ENCODE peak calls at places on chromosomes 4 and X, in ten cellular contexts. One of them, this sample, is unnamed.

GRCh38 chr4:109432676-109433075 is 939 bp upstream of the SEC24B start:
- DNase-seq in activated T-helper 1 cell treated with anti-CD3 and anti-CD28 coated beads, Interleukin-12 subunit alpha, Interleukin-12 subunit beta, Interleukin-2, Interleukin-4 antibody, amounts not matched to agents 30 ng/mL and 10 ng/mL and 1 ng/mL, durations not matched to agents 14 hours and 24 hours and 36 hours: no peak
- DNase-seq in breast epithelium: no peak
- DNase-seq in AG09319: peak; percentile 11
- DNase-seq in fibroblast of lung: peak; percentile 83
- DNase-seq in amniotic epithelial cell: peak; percentile 89
- DNase-seq in activated CD4-positive, alpha-beta T cell treated with anti-CD3 and anti-CD28 coated beads, Interleukin-2, amount 50 U/mL, for 24 hours: no peak
- DNase-seq in NCI-H524: no peak
- DNase-seq in OCI-LY7: peak; percentile 11
- DNase-seq in activated naive CD4-positive, alpha-beta T cell treated with anti-CD3 and anti-CD28 coated beads, Interleukin-2, amount 50 U/mL, for 16 hours: no peak
- DNase-seq in this sample: peak; percentile 64

GRCh38 chr4:3389186-3389878 is 52.4 kb upstream of the HGFAC start:
- DNase-seq in activated T-helper 1 cell treated with anti-CD3 and anti-CD28 coated beads, Interleukin-12 subunit alpha, Interleukin-12 subunit beta, Interleukin-2, Interleukin-4 antibody, amounts not matched to agents 30 ng/mL and 10 ng/mL and 1 ng/mL, durations not matched to agents 14 hours and 24 hours and 36 hours: no peak
- DNase-seq in breast epithelium: no peak
- DNase-seq in AG09319: no peak
- DNase-seq in fibroblast of lung: no peak
- DNase-seq in amniotic epithelial cell: no peak
- DNase-seq in activated CD4-positive, alpha-beta T cell treated with anti-CD3 and anti-CD28 coated beads, Interleukin-2, amount 50 U/mL, for 24 hours: no peak
- DNase-seq in NCI-H524: no peak
- DNase-seq in OCI-LY7: no peak
- DNase-seq in activated naive CD4-positive, alpha-beta T cell treated with anti-CD3 and anti-CD28 coated beads, Interleukin-2, amount 50 U/mL, for 16 hours: no peak
- DNase-seq in this sample: no peak

GRCh38 chrX:154731881-154732280 is 19.0 kb downstream of the GAB3 start:
- DNase-seq in activated T-helper 1 cell treated with anti-CD3 and anti-CD28 coated beads, Interleukin-12 subunit alpha, Interleukin-12 subunit beta, Interleukin-2, Interleukin-4 antibody, amounts not matched to agents 30 ng/mL and 10 ng/mL and 1 ng/mL, durations not matched to agents 14 hours and 24 hours and 36 hours: no peak
- DNase-seq in breast epithelium: no peak
- DNase-seq in AG09319: no peak
- DNase-seq in fibroblast of lung: no peak
- DNase-seq in amniotic epithelial cell: peak; percentile 82
- DNase-seq in activated CD4-positive, alpha-beta T cell treated with anti-CD3 and anti-CD28 coated beads, Interleukin-2, amount 50 U/mL, for 24 hours: no peak
- DNase-seq in NCI-H524: no peak
- DNase-seq in OCI-LY7: no peak
- DNase-seq in activated naive CD4-positive, alpha-beta T cell treated with anti-CD3 and anti-CD28 coated beads, Interleukin-2, amount 50 U/mL, for 16 hours: no peak
- DNase-seq in this sample: no peak

GRCh38 chr4:174828845-174829701 is at the start of gene GLRA3:
- DNase-seq in activated T-helper 1 cell treated with anti-CD3 and anti-CD28 coated beads, Interleukin-12 subunit alpha, Interleukin-12 subunit beta, Interleukin-2, Interleukin-4 antibody, amounts not matched to agents 30 ng/mL and 10 ng/mL and 1 ng/mL, durations not matched to agents 14 hours and 24 hours and 36 hours: no peak
- DNase-seq in breast epithelium: peak; percentile 77
- DNase-seq in AG09319: no peak
- DNase-seq in fibroblast of lung: peak; percentile 47
- DNase-seq in amniotic epithelial cell: peak; percentile 46
- DNase-seq in activated CD4-positive, alpha-beta T cell treated with anti-CD3 and anti-CD28 coated beads, Interleukin-2, amount 50 U/mL, for 24 hours: no peak
- DNase-seq in NCI-H524: peak; percentile 84
- DNase-seq in OCI-LY7: peak; percentile 97
- DNase-seq in activated naive CD4-positive, alpha-beta T cell treated with anti-CD3 and anti-CD28 coated beads, Interleukin-2, amount 50 U/mL, for 16 hours: peak; percentile 10
- DNase-seq in this sample: peak; percentile 1

GRCh38 chr4:79421483-79421882 is 13.5 kb upstream of the GK2 start:
- DNase-seq in activated T-helper 1 cell treated with anti-CD3 and anti-CD28 coated beads, Interleukin-12 subunit alpha, Interleukin-12 subunit beta, Interleukin-2, Interleukin-4 antibody, amounts not matched to agents 30 ng/mL and 10 ng/mL and 1 ng/mL, durations not matched to agents 14 hours and 24 hours and 36 hours: no peak
- DNase-seq in breast epithelium: no peak
- DNase-seq in AG09319: no peak
- DNase-seq in fibroblast of lung: no peak
- DNase-seq in amniotic epithelial cell: no peak
- DNase-seq in activated CD4-positive, alpha-beta T cell treated with anti-CD3 and anti-CD28 coated beads, Interleukin-2, amount 50 U/mL, for 24 hours: no peak
- DNase-seq in NCI-H524: no peak
- DNase-seq in OCI-LY7: no peak
- DNase-seq in activated naive CD4-positive, alpha-beta T cell treated with anti-CD3 and anti-CD28 coated beads, Interleukin-2, amount 50 U/mL, for 16 hours: no peak
- DNase-seq in this sample: no peak

GRCh38 chr4:163892417-163892816 is 397.9 kb downstream of the TMA16 start:
- DNase-seq in activated T-helper 1 cell treated with anti-CD3 and anti-CD28 coated beads, Interleukin-12 subunit alpha, Interleukin-12 subunit beta, Interleukin-2, Interleukin-4 antibody, amounts not matched to agents 30 ng/mL and 10 ng/mL and 1 ng/mL, durations not matched to agents 14 hours and 24 hours and 36 hours: no peak
- DNase-seq in breast epithelium: no peak
- DNase-seq in AG09319: no peak
- DNase-seq in fibroblast of lung: no peak
- DNase-seq in amniotic epithelial cell: no peak
- DNase-seq in activated CD4-positive, alpha-beta T cell treated with anti-CD3 and anti-CD28 coated beads, Interleukin-2, amount 50 U/mL, for 24 hours: no peak
- DNase-seq in NCI-H524: no peak
- DNase-seq in OCI-LY7: no peak
- DNase-seq in activated naive CD4-positive, alpha-beta T cell treated with anti-CD3 and anti-CD28 coated beads, Interleukin-2, amount 50 U/mL, for 16 hours: no peak
- DNase-seq in this sample: no peak

GRCh38 chr4:123953556-123953955 is 557.0 kb downstream of the SPRY1 start:
- DNase-seq in activated T-helper 1 cell treated with anti-CD3 and anti-CD28 coated beads, Interleukin-12 subunit alpha, Interleukin-12 subunit beta, Interleukin-2, Interleukin-4 antibody, amounts not matched to agents 30 ng/mL and 10 ng/mL and 1 ng/mL, durations not matched to agents 14 hours and 24 hours and 36 hours: no peak
- DNase-seq in breast epithelium: no peak
- DNase-seq in AG09319: no peak
- DNase-seq in fibroblast of lung: no peak
- DNase-seq in amniotic epithelial cell: no peak
- DNase-seq in activated CD4-positive, alpha-beta T cell treated with anti-CD3 and anti-CD28 coated beads, Interleukin-2, amount 50 U/mL, for 24 hours: no peak
- DNase-seq in NCI-H524: no peak
- DNase-seq in OCI-LY7: no peak
- DNase-seq in activated naive CD4-positive, alpha-beta T cell treated with anti-CD3 and anti-CD28 coated beads, Interleukin-2, amount 50 U/mL, for 16 hours: no peak
- DNase-seq in this sample: no peak

GRCh38 chrX:123803331-123803983 is 56.4 kb upstream of the XIAP start:
- DNase-seq in activated T-helper 1 cell treated with anti-CD3 and anti-CD28 coated beads, Interleukin-12 subunit alpha, Interleukin-12 subunit beta, Interleukin-2, Interleukin-4 antibody, amounts not matched to agents 30 ng/mL and 10 ng/mL and 1 ng/mL, durations not matched to agents 14 hours and 24 hours and 36 hours: no peak
- DNase-seq in breast epithelium: no peak
- DNase-seq in AG09319: no peak
- DNase-seq in fibroblast of lung: peak; percentile 83
- DNase-seq in amniotic epithelial cell: peak; percentile 81
- DNase-seq in activated CD4-positive, alpha-beta T cell treated with anti-CD3 and anti-CD28 coated beads, Interleukin-2, amount 50 U/mL, for 24 hours: no peak
- DNase-seq in NCI-H524: peak; percentile 35
- DNase-seq in OCI-LY7: peak; percentile 39
- DNase-seq in activated naive CD4-positive, alpha-beta T cell treated with anti-CD3 and anti-CD28 coated beads, Interleukin-2, amount 50 U/mL, for 16 hours: no peak
- DNase-seq in this sample: peak; percentile 57

GRCh38 chr4:119682080-119682479 is 53.5 kb upstream of the PDE5A start:
- DNase-seq in activated T-helper 1 cell treated with anti-CD3 and anti-CD28 coated beads, Interleukin-12 subunit alpha, Interleukin-12 subunit beta, Interleukin-2, Interleukin-4 antibody, amounts not matched to agents 30 ng/mL and 10 ng/mL and 1 ng/mL, durations not matched to agents 14 hours and 24 hours and 36 hours: no peak
- DNase-seq in breast epithelium: no peak
- DNase-seq in AG09319: no peak
- DNase-seq in fibroblast of lung: peak; percentile 39
- DNase-seq in amniotic epithelial cell: no peak
- DNase-seq in activated CD4-positive, alpha-beta T cell treated with anti-CD3 and anti-CD28 coated beads, Interleukin-2, amount 50 U/mL, for 24 hours: no peak
- DNase-seq in NCI-H524: no peak
- DNase-seq in OCI-LY7: no peak
- DNase-seq in activated naive CD4-positive, alpha-beta T cell treated with anti-CD3 and anti-CD28 coated beads, Interleukin-2, amount 50 U/mL, for 16 hours: no peak
- DNase-seq in this sample: no peak

GRCh38 chrX:97685753-97686152 is 802.0 kb downstream of the RPA4 start:
- DNase-seq in activated T-helper 1 cell treated with anti-CD3 and anti-CD28 coated beads, Interleukin-12 subunit alpha, Interleukin-12 subunit beta, Interleukin-2, Interleukin-4 antibody, amounts not matched to agents 30 ng/mL and 10 ng/mL and 1 ng/mL, durations not matched to agents 14 hours and 24 hours and 36 hours: no peak
- DNase-seq in breast epithelium: no peak
- DNase-seq in AG09319: no peak
- DNase-seq in fibroblast of lung: peak; percentile 23
- DNase-seq in amniotic epithelial cell: peak; percentile 40
- DNase-seq in activated CD4-positive, alpha-beta T cell treated with anti-CD3 and anti-CD28 coated beads, Interleukin-2, amount 50 U/mL, for 24 hours: no peak
- DNase-seq in NCI-H524: peak; percentile 24
- DNase-seq in OCI-LY7: peak; percentile 53
- DNase-seq in activated naive CD4-positive, alpha-beta T cell treated with anti-CD3 and anti-CD28 coated beads, Interleukin-2, amount 50 U/mL, for 16 hours: no peak
- DNase-seq in this sample: no peak

GRCh38 chr4:11898796-11899195 is 470.1 kb upstream of the HS3ST1 start:
- DNase-seq in activated T-helper 1 cell treated with anti-CD3 and anti-CD28 coated beads, Interleukin-12 subunit alpha, Interleukin-12 subunit beta, Interleukin-2, Interleukin-4 antibody, amounts not matched to agents 30 ng/mL and 10 ng/mL and 1 ng/mL, durations not matched to agents 14 hours and 24 hours and 36 hours: no peak
- DNase-seq in breast epithelium: no peak
- DNase-seq in AG09319: no peak
- DNase-seq in fibroblast of lung: no peak
- DNase-seq in amniotic epithelial cell: no peak
- DNase-seq in activated CD4-positive, alpha-beta T cell treated with anti-CD3 and anti-CD28 coated beads, Interleukin-2, amount 50 U/mL, for 24 hours: no peak
- DNase-seq in NCI-H524: no peak
- DNase-seq in OCI-LY7: no peak
- DNase-seq in activated naive CD4-positive, alpha-beta T cell treated with anti-CD3 and anti-CD28 coated beads, Interleukin-2, amount 50 U/mL, for 16 hours: no peak
- DNase-seq in this sample: no peak

GRCh38 chr4:143254479-143255216 is 69.9 kb downstream of the USP38 start:
- DNase-seq in activated T-helper 1 cell treated with anti-CD3 and anti-CD28 coated beads, Interleukin-12 subunit alpha, Interleukin-12 subunit beta, Interleukin-2, Interleukin-4 antibody, amounts not matched to agents 30 ng/mL and 10 ng/mL and 1 ng/mL, durations not matched to agents 14 hours and 24 hours and 36 hours: no peak
- DNase-seq in breast epithelium: no peak
- DNase-seq in AG09319: no peak
- DNase-seq in fibroblast of lung: no peak
- DNase-seq in amniotic epithelial cell: no peak
- DNase-seq in activated CD4-positive, alpha-beta T cell treated with anti-CD3 and anti-CD28 coated beads, Interleukin-2, amount 50 U/mL, for 24 hours: no peak
- DNase-seq in NCI-H524: no peak
- DNase-seq in OCI-LY7: peak; percentile 4
- DNase-seq in activated naive CD4-positive, alpha-beta T cell treated with anti-CD3 and anti-CD28 coated beads, Interleukin-2, amount 50 U/mL, for 16 hours: no peak
- DNase-seq in this sample: no peak

GRCh38 chr4:24775209-24775608 is 20.2 kb upstream of the SOD3 start:
- DNase-seq in activated T-helper 1 cell treated with anti-CD3 and anti-CD28 coated beads, Interleukin-12 subunit alpha, Interleukin-12 subunit beta, Interleukin-2, Interleukin-4 antibody, amounts not matched to agents 30 ng/mL and 10 ng/mL and 1 ng/mL, durations not matched to agents 14 hours and 24 hours and 36 hours: no peak
- DNase-seq in breast epithelium: no peak
- DNase-seq in AG09319: no peak
- DNase-seq in fibroblast of lung: peak; percentile 37
- DNase-seq in amniotic epithelial cell: peak; percentile 8
- DNase-seq in activated CD4-positive, alpha-beta T cell treated with anti-CD3 and anti-CD28 coated beads, Interleukin-2, amount 50 U/mL, for 24 hours: no peak
- DNase-seq in NCI-H524: no peak
- DNase-seq in OCI-LY7: no peak
- DNase-seq in activated naive CD4-positive, alpha-beta T cell treated with anti-CD3 and anti-CD28 coated beads, Interleukin-2, amount 50 U/mL, for 16 hours: no peak
- DNase-seq in this sample: no peak

GRCh38 chr4:112189754-112190153 is 41.8 kb upstream of the AP1AR start:
- DNase-seq in activated T-helper 1 cell treated with anti-CD3 and anti-CD28 coated beads, Interleukin-12 subunit alpha, Interleukin-12 subunit beta, Interleukin-2, Interleukin-4 antibody, amounts not matched to agents 30 ng/mL and 10 ng/mL and 1 ng/mL, durations not matched to agents 14 hours and 24 hours and 36 hours: no peak
- DNase-seq in breast epithelium: no peak
- DNase-seq in AG09319: no peak
- DNase-seq in fibroblast of lung: no peak
- DNase-seq in amniotic epithelial cell: peak; percentile 54
- DNase-seq in activated CD4-positive, alpha-beta T cell treated with anti-CD3 and anti-CD28 coated beads, Interleukin-2, amount 50 U/mL, for 24 hours: no peak
- DNase-seq in NCI-H524: no peak
- DNase-seq in OCI-LY7: no peak
- DNase-seq in activated naive CD4-positive, alpha-beta T cell treated with anti-CD3 and anti-CD28 coated beads, Interleukin-2, amount 50 U/mL, for 16 hours: no peak
- DNase-seq in this sample: no peak

GRCh38 chr4:7460591-7460990 is 25.9 kb upstream of the PSAPL1 start:
- DNase-seq in activated T-helper 1 cell treated with anti-CD3 and anti-CD28 coated beads, Interleukin-12 subunit alpha, Interleukin-12 subunit beta, Interleukin-2, Interleukin-4 antibody, amounts not matched to agents 30 ng/mL and 10 ng/mL and 1 ng/mL, durations not matched to agents 14 hours and 24 hours and 36 hours: no peak
- DNase-seq in breast epithelium: no peak
- DNase-seq in AG09319: no peak
- DNase-seq in fibroblast of lung: peak; percentile 1
- DNase-seq in amniotic epithelial cell: no peak
- DNase-seq in activated CD4-positive, alpha-beta T cell treated with anti-CD3 and anti-CD28 coated beads, Interleukin-2, amount 50 U/mL, for 24 hours: no peak
- DNase-seq in NCI-H524: no peak
- DNase-seq in OCI-LY7: no peak
- DNase-seq in activated naive CD4-positive, alpha-beta T cell treated with anti-CD3 and anti-CD28 coated beads, Interleukin-2, amount 50 U/mL, for 16 hours: no peak
- DNase-seq in this sample: no peak

GRCh38 chr4:8197521-8197920 is 1.6 kb upstream of the SH3TC1 start:
- DNase-seq in activated T-helper 1 cell treated with anti-CD3 and anti-CD28 coated beads, Interleukin-12 subunit alpha, Interleukin-12 subunit beta, Interleukin-2, Interleukin-4 antibody, amounts not matched to agents 30 ng/mL and 10 ng/mL and 1 ng/mL, durations not matched to agents 14 hours and 24 hours and 36 hours: no peak
- DNase-seq in breast epithelium: no peak
- DNase-seq in AG09319: no peak
- DNase-seq in fibroblast of lung: no peak
- DNase-seq in amniotic epithelial cell: no peak
- DNase-seq in activated CD4-positive, alpha-beta T cell treated with anti-CD3 and anti-CD28 coated beads, Interleukin-2, amount 50 U/mL, for 24 hours: no peak
- DNase-seq in NCI-H524: no peak
- DNase-seq in OCI-LY7: no peak
- DNase-seq in activated naive CD4-positive, alpha-beta T cell treated with anti-CD3 and anti-CD28 coated beads, Interleukin-2, amount 50 U/mL, for 16 hours: no peak
- DNase-seq in this sample: no peak

GRCh38 chr4:2363056-2363719 is 55.3 kb downstream of the ZFYVE28 start:
- DNase-seq in activated T-helper 1 cell treated with anti-CD3 and anti-CD28 coated beads, Interleukin-12 subunit alpha, Interleukin-12 subunit beta, Interleukin-2, Interleukin-4 antibody, amounts not matched to agents 30 ng/mL and 10 ng/mL and 1 ng/mL, durations not matched to agents 14 hours and 24 hours and 36 hours: no peak
- DNase-seq in breast epithelium: peak; percentile 50
- DNase-seq in AG09319: peak; percentile 4
- DNase-seq in fibroblast of lung: no peak
- DNase-seq in amniotic epithelial cell: peak; percentile 21
- DNase-seq in activated CD4-positive, alpha-beta T cell treated with anti-CD3 and anti-CD28 coated beads, Interleukin-2, amount 50 U/mL, for 24 hours: no peak
- DNase-seq in NCI-H524: no peak
- DNase-seq in OCI-LY7: no peak
- DNase-seq in activated naive CD4-positive, alpha-beta T cell treated with anti-CD3 and anti-CD28 coated beads, Interleukin-2, amount 50 U/mL, for 16 hours: no peak
- DNase-seq in this sample: no peak

GRCh38 chrX:40012039-40012799 is 85.5 kb downstream of the BCOR start:
- DNase-seq in activated T-helper 1 cell treated with anti-CD3 and anti-CD28 coated beads, Interleukin-12 subunit alpha, Interleukin-12 subunit beta, Interleukin-2, Interleukin-4 antibody, amounts not matched to agents 30 ng/mL and 10 ng/mL and 1 ng/mL, durations not matched to agents 14 hours and 24 hours and 36 hours: no peak
- DNase-seq in breast epithelium: peak; percentile 51
- DNase-seq in AG09319: no peak
- DNase-seq in fibroblast of lung: peak; percentile 55
- DNase-seq in amniotic epithelial cell: peak; percentile 63
- DNase-seq in activated CD4-positive, alpha-beta T cell treated with anti-CD3 and anti-CD28 coated beads, Interleukin-2, amount 50 U/mL, for 24 hours: no peak
- DNase-seq in NCI-H524: peak; percentile 5
- DNase-seq in OCI-LY7: no peak
- DNase-seq in activated naive CD4-positive, alpha-beta T cell treated with anti-CD3 and anti-CD28 coated beads, Interleukin-2, amount 50 U/mL, for 16 hours: peak; percentile 20
- DNase-seq in this sample: no peak

GRCh38 chrX:68060506-68061205 is 372.6 kb downstream of the OPHN1 start:
- DNase-seq in activated T-helper 1 cell treated with anti-CD3 and anti-CD28 coated beads, Interleukin-12 subunit alpha, Interleukin-12 subunit beta, Interleukin-2, Interleukin-4 antibody, amounts not matched to agents 30 ng/mL and 10 ng/mL and 1 ng/mL, durations not matched to agents 14 hours and 24 hours and 36 hours: no peak
- DNase-seq in breast epithelium: no peak
- DNase-seq in AG09319: no peak
- DNase-seq in fibroblast of lung: peak; percentile 20
- DNase-seq in amniotic epithelial cell: peak; percentile 3
- DNase-seq in activated CD4-positive, alpha-beta T cell treated with anti-CD3 and anti-CD28 coated beads, Interleukin-2, amount 50 U/mL, for 24 hours: no peak
- DNase-seq in NCI-H524: no peak
- DNase-seq in OCI-LY7: no peak
- DNase-seq in activated naive CD4-positive, alpha-beta T cell treated with anti-CD3 and anti-CD28 coated beads, Interleukin-2, amount 50 U/mL, for 16 hours: no peak
- DNase-seq in this sample: peak; percentile 5

GRCh38 chr4:182240161-182241130 is 2.8 kb upstream of the TENM3 start:
- DNase-seq in activated T-helper 1 cell treated with anti-CD3 and anti-CD28 coated beads, Interleukin-12 subunit alpha, Interleukin-12 subunit beta, Interleukin-2, Interleukin-4 antibody, amounts not matched to agents 30 ng/mL and 10 ng/mL and 1 ng/mL, durations not matched to agents 14 hours and 24 hours and 36 hours: no peak
- DNase-seq in breast epithelium: no peak
- DNase-seq in AG09319: no peak
- DNase-seq in fibroblast of lung: peak; percentile 97
- DNase-seq in amniotic epithelial cell: peak; percentile 97
- DNase-seq in activated CD4-positive, alpha-beta T cell treated with anti-CD3 and anti-CD28 coated beads, Interleukin-2, amount 50 U/mL, for 24 hours: no peak
- DNase-seq in NCI-H524: no peak
- DNase-seq in OCI-LY7: no peak
- DNase-seq in activated naive CD4-positive, alpha-beta T cell treated with anti-CD3 and anti-CD28 coated beads, Interleukin-2, amount 50 U/mL, for 16 hours: no peak
- DNase-seq in this sample: peak; percentile 91

GRCh38 chrX:138761380-138761779 is 49.9 kb upstream of the FGF13 start:
- DNase-seq in activated T-helper 1 cell treated with anti-CD3 and anti-CD28 coated beads, Interleukin-12 subunit alpha, Interleukin-12 subunit beta, Interleukin-2, Interleukin-4 antibody, amounts not matched to agents 30 ng/mL and 10 ng/mL and 1 ng/mL, durations not matched to agents 14 hours and 24 hours and 36 hours: no peak
- DNase-seq in breast epithelium: no peak
- DNase-seq in AG09319: no peak
- DNase-seq in fibroblast of lung: no peak
- DNase-seq in amniotic epithelial cell: no peak
- DNase-seq in activated CD4-positive, alpha-beta T cell treated with anti-CD3 and anti-CD28 coated beads, Interleukin-2, amount 50 U/mL, for 24 hours: no peak
- DNase-seq in NCI-H524: no peak
- DNase-seq in OCI-LY7: no peak
- DNase-seq in activated naive CD4-positive, alpha-beta T cell treated with anti-CD3 and anti-CD28 coated beads, Interleukin-2, amount 50 U/mL, for 16 hours: no peak
- DNase-seq in this sample: no peak

GRCh38 chrX:65035451-65035779 is 59.2 kb upstream of the ZC4H2 start:
- DNase-seq in activated T-helper 1 cell treated with anti-CD3 and anti-CD28 coated beads, Interleukin-12 subunit alpha, Interleukin-12 subunit beta, Interleukin-2, Interleukin-4 antibody, amounts not matched to agents 30 ng/mL and 10 ng/mL and 1 ng/mL, durations not matched to agents 14 hours and 24 hours and 36 hours: no peak
- DNase-seq in breast epithelium: no peak
- DNase-seq in AG09319: no peak
- DNase-seq in fibroblast of lung: peak; percentile 3
- DNase-seq in amniotic epithelial cell: no peak
- DNase-seq in activated CD4-positive, alpha-beta T cell treated with anti-CD3 and anti-CD28 coated beads, Interleukin-2, amount 50 U/mL, for 24 hours: peak; percentile 0
- DNase-seq in NCI-H524: no peak
- DNase-seq in OCI-LY7: no peak
- DNase-seq in activated naive CD4-positive, alpha-beta T cell treated with anti-CD3 and anti-CD28 coated beads, Interleukin-2, amount 50 U/mL, for 16 hours: no peak
- DNase-seq in this sample: peak; percentile 63

GRCh38 chr4:16991455-16991854 is 93.0 kb upstream of the LDB2 start:
- DNase-seq in activated T-helper 1 cell treated with anti-CD3 and anti-CD28 coated beads, Interleukin-12 subunit alpha, Interleukin-12 subunit beta, Interleukin-2, Interleukin-4 antibody, amounts not matched to agents 30 ng/mL and 10 ng/mL and 1 ng/mL, durations not matched to agents 14 hours and 24 hours and 36 hours: no peak
- DNase-seq in breast epithelium: no peak
- DNase-seq in AG09319: no peak
- DNase-seq in fibroblast of lung: no peak
- DNase-seq in amniotic epithelial cell: no peak
- DNase-seq in activated CD4-positive, alpha-beta T cell treated with anti-CD3 and anti-CD28 coated beads, Interleukin-2, amount 50 U/mL, for 24 hours: no peak
- DNase-seq in NCI-H524: no peak
- DNase-seq in OCI-LY7: no peak
- DNase-seq in activated naive CD4-positive, alpha-beta T cell treated with anti-CD3 and anti-CD28 coated beads, Interleukin-2, amount 50 U/mL, for 16 hours: no peak
- DNase-seq in this sample: no peak

GRCh38 chrX:6640727-6641126 is 105.8 kb upstream of the VCX3A start:
- DNase-seq in activated T-helper 1 cell treated with anti-CD3 and anti-CD28 coated beads, Interleukin-12 subunit alpha, Interleukin-12 subunit beta, Interleukin-2, Interleukin-4 antibody, amounts not matched to agents 30 ng/mL and 10 ng/mL and 1 ng/mL, durations not matched to agents 14 hours and 24 hours and 36 hours: no peak
- DNase-seq in breast epithelium: no peak
- DNase-seq in AG09319: no peak
- DNase-seq in fibroblast of lung: no peak
- DNase-seq in amniotic epithelial cell: no peak
- DNase-seq in activated CD4-positive, alpha-beta T cell treated with anti-CD3 and anti-CD28 coated beads, Interleukin-2, amount 50 U/mL, for 24 hours: no peak
- DNase-seq in NCI-H524: no peak
- DNase-seq in OCI-LY7: no peak
- DNase-seq in activated naive CD4-positive, alpha-beta T cell treated with anti-CD3 and anti-CD28 coated beads, Interleukin-2, amount 50 U/mL, for 16 hours: no peak
- DNase-seq in this sample: no peak

GRCh38 chrX:48467331-48467761 is 2.7 kb downstream of the SLC38A5 start:
- DNase-seq in activated T-helper 1 cell treated with anti-CD3 and anti-CD28 coated beads, Interleukin-12 subunit alpha, Interleukin-12 subunit beta, Interleukin-2, Interleukin-4 antibody, amounts not matched to agents 30 ng/mL and 10 ng/mL and 1 ng/mL, durations not matched to agents 14 hours and 24 hours and 36 hours: no peak
- DNase-seq in breast epithelium: no peak
- DNase-seq in AG09319: no peak
- DNase-seq in fibroblast of lung: no peak
- DNase-seq in amniotic epithelial cell: no peak
- DNase-seq in activated CD4-positive, alpha-beta T cell treated with anti-CD3 and anti-CD28 coated beads, Interleukin-2, amount 50 U/mL, for 24 hours: no peak
- DNase-seq in NCI-H524: peak; percentile 16
- DNase-seq in OCI-LY7: no peak
- DNase-seq in activated naive CD4-positive, alpha-beta T cell treated with anti-CD3 and anti-CD28 coated beads, Interleukin-2, amount 50 U/mL, for 16 hours: no peak
- DNase-seq in this sample: no peak

GRCh38 chrX:35826503-35826902 is 28.4 kb downstream of the MAGEB16 start:
- DNase-seq in activated T-helper 1 cell treated with anti-CD3 and anti-CD28 coated beads, Interleukin-12 subunit alpha, Interleukin-12 subunit beta, Interleukin-2, Interleukin-4 antibody, amounts not matched to agents 30 ng/mL and 10 ng/mL and 1 ng/mL, durations not matched to agents 14 hours and 24 hours and 36 hours: no peak
- DNase-seq in breast epithelium: no peak
- DNase-seq in AG09319: no peak
- DNase-seq in fibroblast of lung: no peak
- DNase-seq in amniotic epithelial cell: no peak
- DNase-seq in activated CD4-positive, alpha-beta T cell treated with anti-CD3 and anti-CD28 coated beads, Interleukin-2, amount 50 U/mL, for 24 hours: no peak
- DNase-seq in NCI-H524: no peak
- DNase-seq in OCI-LY7: no peak
- DNase-seq in activated naive CD4-positive, alpha-beta T cell treated with anti-CD3 and anti-CD28 coated beads, Interleukin-2, amount 50 U/mL, for 16 hours: no peak
- DNase-seq in this sample: no peak

GRCh38 chr4:107348188-107348872 is 312.2 kb upstream of the DKK2 start:
- DNase-seq in activated T-helper 1 cell treated with anti-CD3 and anti-CD28 coated beads, Interleukin-12 subunit alpha, Interleukin-12 subunit beta, Interleukin-2, Interleukin-4 antibody, amounts not matched to agents 30 ng/mL and 10 ng/mL and 1 ng/mL, durations not matched to agents 14 hours and 24 hours and 36 hours: no peak
- DNase-seq in breast epithelium: no peak
- DNase-seq in AG09319: no peak
- DNase-seq in fibroblast of lung: no peak
- DNase-seq in amniotic epithelial cell: no peak
- DNase-seq in activated CD4-positive, alpha-beta T cell treated with anti-CD3 and anti-CD28 coated beads, Interleukin-2, amount 50 U/mL, for 24 hours: no peak
- DNase-seq in NCI-H524: no peak
- DNase-seq in OCI-LY7: no peak
- DNase-seq in activated naive CD4-positive, alpha-beta T cell treated with anti-CD3 and anti-CD28 coated beads, Interleukin-2, amount 50 U/mL, for 16 hours: no peak
- DNase-seq in this sample: no peak

GRCh38 chrX:44343412-44343942 is at the start of gene EFHC2:
- DNase-seq in activated T-helper 1 cell treated with anti-CD3 and anti-CD28 coated beads, Interleukin-12 subunit alpha, Interleukin-12 subunit beta, Interleukin-2, Interleukin-4 antibody, amounts not matched to agents 30 ng/mL and 10 ng/mL and 1 ng/mL, durations not matched to agents 14 hours and 24 hours and 36 hours: peak; percentile 17
- DNase-seq in breast epithelium: peak; percentile 50
- DNase-seq in AG09319: no peak
- DNase-seq in fibroblast of lung: peak; percentile 21
- DNase-seq in amniotic epithelial cell: peak; percentile 5
- DNase-seq in activated CD4-positive, alpha-beta T cell treated with anti-CD3 and anti-CD28 coated beads, Interleukin-2, amount 50 U/mL, for 24 hours: no peak
- DNase-seq in NCI-H524: no peak
- DNase-seq in OCI-LY7: no peak
- DNase-seq in activated naive CD4-positive, alpha-beta T cell treated with anti-CD3 and anti-CD28 coated beads, Interleukin-2, amount 50 U/mL, for 16 hours: peak; percentile 41
- DNase-seq in this sample: no peak

This sample was measured in kidney glomerular epithelial cell.